ENCODE peak calls at places on chromosomes 1 and 21, in four cellular contexts. L, O, R and T are unnamed samples.

GRCh38 chr1:205229916-205230700 is 2.4 kb downstream of the TMCC2 start:
- DNase-seq in O (no peak), L (no peak), R (no peak), T (no peak)

GRCh38 chr1:41529621-41530395 is 45.3 kb upstream of the EDN2 start:
- DNase-seq in R (no peak), L (peak), O (no peak), T (no peak)

GRCh38 chr1:26404641-26405040 is 6.0 kb upstream of the LIN28A start:
- DNase-seq in O (no peak), L (no peak), R (no peak), T (no peak)

GRCh38 chr1:53278294-53278693 is 40.0 kb upstream of the MAGOH start:
- DNase-seq in O (peak), L (peak), R (peak), T (peak)

GRCh38 chr21:45590246-45590725 is 48.0 kb upstream of the SLC19A1 start:
- DNase-seq in O (peak), L (peak), R (peak), T (peak)

GRCh38 chr1:201916649-201917249 is 28.1 kb downstream of the SHISA4 start:
- DNase-seq in O (peak), L (no peak), R (no peak), T (peak)

GRCh38 chr1:62516600-62516999 is 79.8 kb downstream of the USP1 start:
- DNase-seq in O (no peak), R (no peak), L (no peak), T (no peak)

GRCh38 chr1:152035406-152036315 is 1.1 kb downstream of the S100A11 start:
- DNase-seq in O (no peak), R (no peak), L (peak), T (no peak)

GRCh38 chr1:222288056-222288455 is 259.8 kb downstream of the HHIPL2 start:
- DNase-seq in L (no peak), R (no peak), O (no peak), T (no peak)

GRCh38 chr1:236416165-236416564 is 22.1 kb downstream of the EDARADD start:
- DNase-seq in O (no peak), L (peak), R (peak), T (no peak)

GRCh38 chr1:169762699-169763098 is 28.8 kb upstream of the SELE start:
- DNase-seq in L (no peak), R (no peak), O (no peak), T (no peak)

GRCh38 chr1:171995573-171995972 is 154.3 kb downstream of the DNM3 start:
- DNase-seq in O (no peak), R (no peak), L (no peak), T (no peak)

GRCh38 chr1:188295157-188295556 is 1466.4 kb downstream of the PLA2G4A start:
- DNase-seq in L (no peak), R (no peak), O (no peak), T (no peak)

GRCh38 chr21:14942801-14943490 is 121.9 kb downstream of the NRIP1 start:
- DNase-seq in L (no peak), O (no peak), R (no peak), T (no peak)

GRCh38 chr1:104706631-104707147 is 957.0 kb downstream of the AMY1C start:
- DNase-seq in L (peak), R (no peak), O (no peak), T (no peak)

GRCh38 chr1:229887043-229887822 is 179.8 kb upstream of the GALNT2 start:
- DNase-seq in O (no peak), L (no peak), R (no peak), T (no peak)

GRCh38 chr1:189697113-189697512 is 780.6 kb downstream of the BRINP3 start:
- DNase-seq in R (no peak), L (no peak), O (no peak), T (no peak)

GRCh38 chr21:43937051-43937832 is 72.2 kb downstream of the AGPAT3 start:
- DNase-seq in R (no peak), L (no peak), O (no peak), T (no peak)

GRCh38 chr1:206878456-206878855 is 13.0 kb downstream of the IL20 start:
- DNase-seq in O (no peak), L (no peak), R (no peak), T (no peak)